ENCODE peak calls at places on chromosomes 6 and 20, in nine cellular contexts. One of them, this sample, is unnamed.

GRCh38 chr6:164749126-164749758 is 560.2 kb downstream of the C6orf118 start:
- DNase-seq in suprapubic skin: no peak
- DNase-seq in nephron progenitor cell: peak
- DNase-seq in A549: peak
- DNase-seq in WERI-Rb-1: no peak
- DNase-seq in RWPE2: no peak
- DNase-seq in transverse colon: no peak
- DNase-seq in astrocyte of the cerebellum: peak
- DNase-seq in uterus: peak
- DNase-seq in this sample: no peak

GRCh38 chr6:15987569-15987968 is 141.3 kb upstream of the MYLIP start:
- DNase-seq in suprapubic skin: no peak
- DNase-seq in nephron progenitor cell: no peak
- DNase-seq in A549: no peak
- DNase-seq in WERI-Rb-1: no peak
- DNase-seq in RWPE2: no peak
- DNase-seq in transverse colon: no peak
- DNase-seq in astrocyte of the cerebellum: no peak
- DNase-seq in uterus: no peak
- DNase-seq in this sample: no peak

GRCh38 chr6:17881085-17881883 is 106.2 kb downstream of the KIF13A start:
- DNase-seq in suprapubic skin: no peak
- DNase-seq in nephron progenitor cell: no peak
- DNase-seq in A549: no peak
- DNase-seq in WERI-Rb-1: no peak
- DNase-seq in RWPE2: no peak
- DNase-seq in transverse colon: no peak
- DNase-seq in astrocyte of the cerebellum: no peak
- DNase-seq in uterus: no peak
- DNase-seq in this sample: no peak

GRCh38 chr20:50304501-50304856 is 113.8 kb downstream of the CEBPB start:
- DNase-seq in suprapubic skin: no peak
- DNase-seq in nephron progenitor cell: no peak
- DNase-seq in A549: no peak
- DNase-seq in WERI-Rb-1: no peak
- DNase-seq in RWPE2: peak
- DNase-seq in transverse colon: peak
- DNase-seq in astrocyte of the cerebellum: no peak
- DNase-seq in uterus: peak
- DNase-seq in this sample: no peak

GRCh38 chr6:67560068-67560467 is 1075.0 kb upstream of the ADGRB3 start:
- DNase-seq in suprapubic skin: no peak
- DNase-seq in nephron progenitor cell: no peak
- DNase-seq in A549: no peak
- DNase-seq in WERI-Rb-1: no peak
- DNase-seq in RWPE2: no peak
- DNase-seq in transverse colon: no peak
- DNase-seq in astrocyte of the cerebellum: no peak
- DNase-seq in uterus: no peak
- DNase-seq in this sample: no peak

GRCh38 chr6:166927942-166928643 is 28.3 kb downstream of the RNASET2 start:
- DNase-seq in suprapubic skin: no peak
- DNase-seq in nephron progenitor cell: no peak
- DNase-seq in A549: no peak
- DNase-seq in WERI-Rb-1: no peak
- DNase-seq in RWPE2: no peak
- DNase-seq in transverse colon: no peak
- DNase-seq in astrocyte of the cerebellum: no peak
- DNase-seq in uterus: no peak
- DNase-seq in this sample: no peak

GRCh38 chr20:2618815-2619214 is 33.6 kb upstream of the NOP56 start:
- DNase-seq in suprapubic skin: no peak
- DNase-seq in nephron progenitor cell: no peak
- DNase-seq in A549: no peak
- DNase-seq in WERI-Rb-1: no peak
- DNase-seq in RWPE2: no peak
- DNase-seq in transverse colon: no peak
- DNase-seq in astrocyte of the cerebellum: no peak
- DNase-seq in uterus: no peak
- DNase-seq in this sample: no peak

GRCh38 chr20:39117486-39117885 is 155.3 kb downstream of the DHX35 start:
- DNase-seq in suprapubic skin: no peak
- DNase-seq in nephron progenitor cell: no peak
- DNase-seq in A549: peak
- DNase-seq in WERI-Rb-1: no peak
- DNase-seq in RWPE2: peak
- DNase-seq in transverse colon: no peak
- DNase-seq in astrocyte of the cerebellum: no peak
- DNase-seq in uterus: no peak
- DNase-seq in this sample: no peak

GRCh38 chr6:153090241-153090930 is 40.7 kb downstream of the RGS17 start:
- DNase-seq in suprapubic skin: no peak
- DNase-seq in nephron progenitor cell: no peak
- DNase-seq in A549: peak
- DNase-seq in WERI-Rb-1: no peak
- DNase-seq in RWPE2: no peak
- DNase-seq in transverse colon: no peak
- DNase-seq in astrocyte of the cerebellum: peak
- DNase-seq in uterus: no peak
- DNase-seq in this sample: no peak

GRCh38 chr20:43931976-43932375 is 17.3 kb downstream of the TOX2 start:
- DNase-seq in suprapubic skin: no peak
- DNase-seq in nephron progenitor cell: no peak
- DNase-seq in A549: no peak
- DNase-seq in WERI-Rb-1: no peak
- DNase-seq in RWPE2: peak
- DNase-seq in transverse colon: no peak
- DNase-seq in astrocyte of the cerebellum: no peak
- DNase-seq in uterus: no peak
- DNase-seq in this sample: no peak

GRCh38 chr20:39421571-39422099 is 459.5 kb downstream of the DHX35 start:
- DNase-seq in suprapubic skin: no peak
- DNase-seq in nephron progenitor cell: no peak
- DNase-seq in A549: no peak
- DNase-seq in WERI-Rb-1: no peak
- DNase-seq in RWPE2: no peak
- DNase-seq in transverse colon: no peak
- DNase-seq in astrocyte of the cerebellum: no peak
- DNase-seq in uterus: no peak
- DNase-seq in this sample: no peak

GRCh38 chr6:16302721-16303552 is 64.5 kb downstream of the GMPR start:
- DNase-seq in suprapubic skin: no peak
- DNase-seq in nephron progenitor cell: peak
- DNase-seq in A549: no peak
- DNase-seq in WERI-Rb-1: no peak
- DNase-seq in RWPE2: no peak
- DNase-seq in transverse colon: no peak
- DNase-seq in astrocyte of the cerebellum: no peak
- DNase-seq in uterus: no peak
- DNase-seq in this sample: no peak

GRCh38 chr6:107730106-107730505 is 94.0 kb downstream of the SCML4 start:
- DNase-seq in suprapubic skin: no peak
- DNase-seq in nephron progenitor cell: no peak
- DNase-seq in A549: no peak
- DNase-seq in WERI-Rb-1: peak
- DNase-seq in RWPE2: no peak
- DNase-seq in transverse colon: peak
- DNase-seq in astrocyte of the cerebellum: no peak
- DNase-seq in uterus: no peak
- DNase-seq in this sample: no peak

GRCh38 chr6:52284131-52284459 is 447 bp downstream of the MCM3 start:
- DNase-seq in suprapubic skin: no peak
- DNase-seq in nephron progenitor cell: peak
- DNase-seq in A549: no peak
- DNase-seq in WERI-Rb-1: peak
- DNase-seq in RWPE2: no peak
- DNase-seq in transverse colon: peak
- DNase-seq in astrocyte of the cerebellum: no peak
- DNase-seq in uterus: no peak
- DNase-seq in this sample: peak

GRCh38 chr20:56788671-56789610 is 159.8 kb downstream of the TFAP2C start:
- DNase-seq in suprapubic skin: no peak
- DNase-seq in nephron progenitor cell: no peak
- DNase-seq in A549: peak
- DNase-seq in WERI-Rb-1: no peak
- DNase-seq in RWPE2: peak
- DNase-seq in transverse colon: no peak
- DNase-seq in astrocyte of the cerebellum: no peak
- DNase-seq in uterus: no peak
- DNase-seq in this sample: no peak

GRCh38 chr6:39684790-39685485 is 40.3 kb downstream of the KIF6 start:
- DNase-seq in suprapubic skin: no peak
- DNase-seq in nephron progenitor cell: no peak
- DNase-seq in A549: peak
- DNase-seq in WERI-Rb-1: no peak
- DNase-seq in RWPE2: no peak
- DNase-seq in transverse colon: no peak
- DNase-seq in astrocyte of the cerebellum: no peak
- DNase-seq in uterus: no peak
- DNase-seq in this sample: no peak

GRCh38 chr6:20279608-20280287 is 67.5 kb upstream of the MBOAT1 start:
- DNase-seq in suprapubic skin: no peak
- DNase-seq in nephron progenitor cell: no peak
- DNase-seq in A549: no peak
- DNase-seq in WERI-Rb-1: peak
- DNase-seq in RWPE2: no peak
- DNase-seq in transverse colon: no peak
- DNase-seq in astrocyte of the cerebellum: no peak
- DNase-seq in uterus: no peak
- DNase-seq in this sample: no peak

DNA sequence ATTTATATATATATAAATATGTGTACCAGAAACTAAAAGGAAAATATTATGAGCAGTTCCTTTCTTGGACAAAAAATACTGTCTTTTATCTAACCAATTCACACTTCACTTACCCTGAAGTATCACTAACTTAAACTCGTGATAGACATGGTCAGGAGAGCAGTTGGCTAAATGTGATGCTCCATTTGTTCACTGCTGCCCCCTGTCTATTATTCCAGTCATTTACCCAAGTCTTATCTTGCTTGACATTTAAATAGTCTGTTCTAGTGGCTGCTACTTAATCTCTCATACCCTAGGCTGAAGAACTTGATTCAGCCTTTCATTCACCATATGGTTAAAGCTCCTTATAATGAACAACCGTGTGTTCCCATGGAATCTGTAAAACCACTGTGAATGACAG is 789.6 kb upstream of the EYS start:
- DNase-seq in suprapubic skin: no peak
- DNase-seq in nephron progenitor cell: no peak
- DNase-seq in A549: peak
- DNase-seq in WERI-Rb-1: peak
- DNase-seq in RWPE2: no peak
- DNase-seq in transverse colon: no peak
- DNase-seq in astrocyte of the cerebellum: no peak
- DNase-seq in uterus: no peak
- DNase-seq in this sample: peak
- TF ChIP-seq CTCF in suprapubic skin: no peak
- TF ChIP-seq CTCF in nephron progenitor cell: peak
- TF ChIP-seq CTCF in A549: no peak
- TF ChIP-seq CTCF in WERI-Rb-1: peak
- TF ChIP-seq CTCF in RWPE2: peak
- TF ChIP-seq CTCF in transverse colon: no peak
- TF ChIP-seq CTCF in astrocyte of the cerebellum: peak
- TF ChIP-seq CTCF in uterus: no peak
- TF ChIP-seq CTCF in this sample: peak

GRCh38 chr6:72948153-72948552 is 277.1 kb downstream of the KHDC1L start:
- DNase-seq in suprapubic skin: no peak
- DNase-seq in nephron progenitor cell: no peak
- DNase-seq in A549: no peak
- DNase-seq in WERI-Rb-1: no peak
- DNase-seq in RWPE2: no peak
- DNase-seq in transverse colon: no peak
- DNase-seq in astrocyte of the cerebellum: no peak
- DNase-seq in uterus: no peak
- DNase-seq in this sample: no peak

GRCh38 chr6:72946766-72947165 is 278.5 kb downstream of the KHDC1L start:
- DNase-seq in suprapubic skin: no peak
- DNase-seq in nephron progenitor cell: no peak
- DNase-seq in A549: peak
- DNase-seq in WERI-Rb-1: no peak
- DNase-seq in RWPE2: no peak
- DNase-seq in transverse colon: no peak
- DNase-seq in astrocyte of the cerebellum: no peak
- DNase-seq in uterus: no peak
- DNase-seq in this sample: no peak

GRCh38 chr6:72952808-72953630 is 272.3 kb downstream of the KHDC1L start:
- DNase-seq in suprapubic skin: no peak
- DNase-seq in nephron progenitor cell: no peak
- DNase-seq in A549: peak
- DNase-seq in WERI-Rb-1: no peak
- DNase-seq in RWPE2: no peak
- DNase-seq in transverse colon: no peak
- DNase-seq in astrocyte of the cerebellum: no peak
- DNase-seq in uterus: no peak
- DNase-seq in this sample: no peak

GRCh38 chr6:72947534-72947933 is 277.8 kb downstream of the KHDC1L start:
- DNase-seq in suprapubic skin: no peak
- DNase-seq in nephron progenitor cell: no peak
- DNase-seq in A549: no peak
- DNase-seq in WERI-Rb-1: no peak
- DNase-seq in RWPE2: no peak
- DNase-seq in transverse colon: no peak
- DNase-seq in astrocyte of the cerebellum: no peak
- DNase-seq in uterus: no peak
- DNase-seq in this sample: no peak

GRCh38 chr6:72950114-72950860 is 275.0 kb downstream of the KHDC1L start:
- DNase-seq in suprapubic skin: no peak
- DNase-seq in nephron progenitor cell: no peak
- DNase-seq in A549: peak
- DNase-seq in WERI-Rb-1: no peak
- DNase-seq in RWPE2: no peak
- DNase-seq in transverse colon: no peak
- DNase-seq in astrocyte of the cerebellum: no peak
- DNase-seq in uterus: no peak
- DNase-seq in this sample: no peak
- TF ChIP-seq CTCF in suprapubic skin: no peak
- TF ChIP-seq CTCF in nephron progenitor cell: no peak
- TF ChIP-seq CTCF in A549: no peak
- TF ChIP-seq CTCF in WERI-Rb-1: no peak
- TF ChIP-seq CTCF in RWPE2: no peak
- TF ChIP-seq CTCF in transverse colon: no peak
- TF ChIP-seq CTCF in astrocyte of the cerebellum: no peak
- TF ChIP-seq CTCF in uterus: no peak
- TF ChIP-seq CTCF in this sample: no peak

GRCh38 chr6:161272600-161273355 is 1.1 kb downstream of the AGPAT4 start:
- DNase-seq in suprapubic skin: no peak
- DNase-seq in nephron progenitor cell: peak
- DNase-seq in A549: no peak
- DNase-seq in WERI-Rb-1: no peak
- DNase-seq in RWPE2: no peak
- DNase-seq in transverse colon: no peak
- DNase-seq in astrocyte of the cerebellum: peak
- DNase-seq in uterus: no peak
- DNase-seq in this sample: peak
- TF ChIP-seq CTCF in suprapubic skin: no peak
- TF ChIP-seq CTCF in nephron progenitor cell: no peak
- TF ChIP-seq CTCF in A549: no peak
- TF ChIP-seq CTCF in WERI-Rb-1: no peak
- TF ChIP-seq CTCF in RWPE2: no peak
- TF ChIP-seq CTCF in transverse colon: no peak
- TF ChIP-seq CTCF in astrocyte of the cerebellum: no peak
- TF ChIP-seq CTCF in uterus: no peak
- TF ChIP-seq CTCF in this sample: no peak

GRCh38 chr6:149529650-149530049 is 16.2 kb downstream of the PPIL4 start:
- DNase-seq in suprapubic skin: no peak
- DNase-seq in nephron progenitor cell: no peak
- DNase-seq in A549: no peak
- DNase-seq in WERI-Rb-1: no peak
- DNase-seq in RWPE2: no peak
- DNase-seq in transverse colon: no peak
- DNase-seq in astrocyte of the cerebellum: no peak
- DNase-seq in uterus: no peak
- DNase-seq in this sample: no peak

GRCh38 chr6:149534742-149535141 is 11.1 kb downstream of the PPIL4 start:
- DNase-seq in suprapubic skin: no peak
- DNase-seq in nephron progenitor cell: no peak
- DNase-seq in A549: no peak
- DNase-seq in WERI-Rb-1: no peak
- DNase-seq in RWPE2: no peak
- DNase-seq in transverse colon: no peak
- DNase-seq in astrocyte of the cerebellum: no peak
- DNase-seq in uterus: no peak
- DNase-seq in this sample: no peak
- TF ChIP-seq CTCF in suprapubic skin: no peak
- TF ChIP-seq CTCF in nephron progenitor cell: no peak
- TF ChIP-seq CTCF in A549: no peak
- TF ChIP-seq CTCF in WERI-Rb-1: no peak
- TF ChIP-seq CTCF in RWPE2: no peak
- TF ChIP-seq CTCF in transverse colon: no peak
- TF ChIP-seq CTCF in astrocyte of the cerebellum: no peak
- TF ChIP-seq CTCF in uterus: no peak
- TF ChIP-seq CTCF in this sample: no peak

This sample was measured in endothelial cell.